ENCODE peak calls at places on chromosomes 1 and 21, in nine cellular contexts. One of them, this sample, is unnamed.

GRCh38 chr1:2320760-2321159 is 70.6 kb downstream of the MORN1 start:
- DNase-seq in cardiac fibroblast: no peak
- DNase-seq in heart right ventricle: no peak
- DNase-seq in GM10248: no peak
- DNase-seq in fibroblast of lung: no peak
- DNase-seq in kidney epithelial cell: no peak
- DNase-seq in CD4-positive, alpha-beta T cell: no peak
- DNase-seq in neural progenitor cell: no peak
- DNase-seq in astrocyte of the spinal cord: no peak
- DNase-seq in this sample: no peak

GRCh38 chr21:36540700-36541099 is 60.8 kb upstream of the CLDN14 start:
- DNase-seq in neural progenitor cell: no peak
- DNase-seq in cardiac fibroblast: no peak
- DNase-seq in CD4-positive, alpha-beta T cell: no peak
- DNase-seq in astrocyte of the spinal cord: no peak
- DNase-seq in fibroblast of lung: no peak
- DNase-seq in GM10248: no peak
- DNase-seq in heart right ventricle: no peak
- DNase-seq in kidney epithelial cell: no peak
- DNase-seq in this sample: no peak

GRCh38 chr1:205365945-205366463 is 9.3 kb upstream of the KLHDC8A start:
- DNase-seq in kidney epithelial cell: no peak
- DNase-seq in heart right ventricle: no peak
- DNase-seq in fibroblast of lung: no peak
- DNase-seq in astrocyte of the spinal cord: peak
- DNase-seq in cardiac fibroblast: peak
- DNase-seq in GM10248: no peak
- DNase-seq in neural progenitor cell: no peak
- DNase-seq in CD4-positive, alpha-beta T cell: no peak
- DNase-seq in this sample: no peak

GRCh38 chr1:246117066-246117791 is 389.9 kb downstream of the SMYD3 start:
- DNase-seq in GM10248: peak
- DNase-seq in CD4-positive, alpha-beta T cell: peak
- DNase-seq in fibroblast of lung: peak
- DNase-seq in heart right ventricle: peak
- DNase-seq in cardiac fibroblast: peak
- DNase-seq in kidney epithelial cell: no peak
- DNase-seq in neural progenitor cell: peak
- DNase-seq in astrocyte of the spinal cord: peak
- DNase-seq in this sample: no peak

GRCh38 chr1:236837897-236838296 is 42.8 kb downstream of the MTR start:
- DNase-seq in kidney epithelial cell: no peak
- DNase-seq in astrocyte of the spinal cord: no peak
- DNase-seq in neural progenitor cell: no peak
- DNase-seq in GM10248: no peak
- DNase-seq in heart right ventricle: no peak
- DNase-seq in CD4-positive, alpha-beta T cell: no peak
- DNase-seq in cardiac fibroblast: no peak
- DNase-seq in fibroblast of lung: no peak
- DNase-seq in this sample: no peak

GRCh38 chr21:43352568-43353281 is 74.2 kb downstream of the SIK1 start:
- DNase-seq in CD4-positive, alpha-beta T cell: no peak
- DNase-seq in heart right ventricle: no peak
- DNase-seq in kidney epithelial cell: no peak
- DNase-seq in fibroblast of lung: no peak
- DNase-seq in cardiac fibroblast: peak
- DNase-seq in neural progenitor cell: no peak
- DNase-seq in GM10248: peak
- DNase-seq in astrocyte of the spinal cord: no peak
- DNase-seq in this sample: no peak

GRCh38 chr1:35560256-35561225 is 2.9 kb downstream of the NCDN start:
- DNase-seq in CD4-positive, alpha-beta T cell: no peak
- DNase-seq in fibroblast of lung: no peak
- DNase-seq in astrocyte of the spinal cord: no peak
- DNase-seq in cardiac fibroblast: no peak
- DNase-seq in kidney epithelial cell: no peak
- DNase-seq in neural progenitor cell: no peak
- DNase-seq in heart right ventricle: peak
- DNase-seq in GM10248: no peak
- DNase-seq in this sample: no peak

GRCh38 chr1:8031176-8031785 is 5.2 kb upstream of the ERRFI1 start:
- DNase-seq in CD4-positive, alpha-beta T cell: no peak
- DNase-seq in GM10248: no peak
- DNase-seq in heart right ventricle: peak
- DNase-seq in astrocyte of the spinal cord: peak
- DNase-seq in neural progenitor cell: peak
- DNase-seq in fibroblast of lung: peak
- DNase-seq in kidney epithelial cell: no peak
- DNase-seq in cardiac fibroblast: peak
- DNase-seq in this sample: no peak

GRCh38 chr1:224493269-224493668 is 58.7 kb upstream of the WDR26 start:
- DNase-seq in neural progenitor cell: no peak
- DNase-seq in heart right ventricle: no peak
- DNase-seq in kidney epithelial cell: no peak
- DNase-seq in cardiac fibroblast: no peak
- DNase-seq in CD4-positive, alpha-beta T cell: no peak
- DNase-seq in astrocyte of the spinal cord: no peak
- DNase-seq in fibroblast of lung: no peak
- DNase-seq in GM10248: no peak
- DNase-seq in this sample: no peak

GRCh38 chr1:161899091-161899490 is 124.6 kb downstream of the OLFML2B start:
- DNase-seq in GM10248: no peak
- DNase-seq in kidney epithelial cell: no peak
- DNase-seq in cardiac fibroblast: no peak
- DNase-seq in fibroblast of lung: no peak
- DNase-seq in astrocyte of the spinal cord: no peak
- DNase-seq in heart right ventricle: no peak
- DNase-seq in CD4-positive, alpha-beta T cell: no peak
- DNase-seq in neural progenitor cell: no peak
- DNase-seq in this sample: no peak

GRCh38 chr1:87135313-87135712 is 193.4 kb upstream of the LMO4 start:
- DNase-seq in kidney epithelial cell: no peak
- DNase-seq in neural progenitor cell: no peak
- DNase-seq in fibroblast of lung: no peak
- DNase-seq in CD4-positive, alpha-beta T cell: no peak
- DNase-seq in GM10248: no peak
- DNase-seq in cardiac fibroblast: no peak
- DNase-seq in astrocyte of the spinal cord: no peak
- DNase-seq in heart right ventricle: no peak
- DNase-seq in this sample: no peak

GRCh38 chr1:241475688-241476087 is 43.9 kb downstream of the FH start:
- DNase-seq in astrocyte of the spinal cord: no peak
- DNase-seq in cardiac fibroblast: no peak
- DNase-seq in kidney epithelial cell: no peak
- DNase-seq in GM10248: no peak
- DNase-seq in heart right ventricle: no peak
- DNase-seq in neural progenitor cell: no peak
- DNase-seq in fibroblast of lung: no peak
- DNase-seq in CD4-positive, alpha-beta T cell: no peak
- DNase-seq in this sample: no peak

GRCh38 chr1:110545492-110545891 is 26.5 kb upstream of the KCNA10 start:
- DNase-seq in CD4-positive, alpha-beta T cell: no peak
- DNase-seq in kidney epithelial cell: no peak
- DNase-seq in cardiac fibroblast: no peak
- DNase-seq in fibroblast of lung: no peak
- DNase-seq in heart right ventricle: no peak
- DNase-seq in GM10248: no peak
- DNase-seq in astrocyte of the spinal cord: no peak
- DNase-seq in neural progenitor cell: no peak
- DNase-seq in this sample: no peak

GRCh38 chr1:147337040-147337439 is 94.6 kb downstream of the CHD1L start:
- DNase-seq in kidney epithelial cell: no peak
- DNase-seq in GM10248: no peak
- DNase-seq in CD4-positive, alpha-beta T cell: no peak
- DNase-seq in heart right ventricle: no peak
- DNase-seq in cardiac fibroblast: no peak
- DNase-seq in astrocyte of the spinal cord: no peak
- DNase-seq in neural progenitor cell: peak
- DNase-seq in fibroblast of lung: no peak
- DNase-seq in this sample: no peak

GRCh38 chr1:53262000-53262399 is 23.7 kb upstream of the MAGOH start:
- DNase-seq in neural progenitor cell: no peak
- DNase-seq in fibroblast of lung: no peak
- DNase-seq in GM10248: no peak
- DNase-seq in cardiac fibroblast: no peak
- DNase-seq in kidney epithelial cell: no peak
- DNase-seq in astrocyte of the spinal cord: no peak
- DNase-seq in heart right ventricle: no peak
- DNase-seq in CD4-positive, alpha-beta T cell: no peak
- DNase-seq in this sample: no peak

GRCh38 chr1:81296584-81296983 is 504.1 kb upstream of the ADGRL2 start:
- DNase-seq in GM10248: no peak
- DNase-seq in astrocyte of the spinal cord: peak
- DNase-seq in fibroblast of lung: peak
- DNase-seq in CD4-positive, alpha-beta T cell: no peak
- DNase-seq in neural progenitor cell: no peak
- DNase-seq in cardiac fibroblast: peak
- DNase-seq in kidney epithelial cell: no peak
- DNase-seq in heart right ventricle: no peak
- DNase-seq in this sample: no peak

DNA sequence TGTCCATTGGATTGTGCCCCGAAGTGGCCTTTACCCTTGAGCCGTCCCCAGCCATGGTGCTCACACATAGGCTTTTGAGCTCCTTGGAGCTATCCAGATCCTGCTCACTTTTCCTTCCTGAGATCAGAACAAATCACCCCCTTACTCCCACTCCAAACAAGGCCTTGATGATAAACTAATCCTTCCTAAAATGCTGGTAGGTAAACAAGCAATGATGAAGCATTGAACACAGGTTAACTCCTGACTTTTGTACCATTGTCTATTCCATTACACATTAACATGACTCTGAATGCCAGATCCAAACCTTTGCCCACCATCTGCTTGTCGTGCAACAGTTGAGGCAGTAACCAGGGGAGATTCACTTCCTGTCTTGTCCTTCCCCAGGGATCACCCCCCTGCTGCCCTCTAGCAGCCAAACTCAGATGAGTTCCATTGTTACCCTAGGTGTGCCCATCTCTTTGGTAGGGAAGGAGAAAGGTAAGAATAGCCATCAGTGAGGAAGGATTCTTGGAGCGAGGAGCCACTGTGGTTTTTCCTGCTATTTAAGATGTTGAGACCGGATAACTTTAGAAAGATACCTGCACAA is 79.5 kb upstream of the DNAJC6 start:
- DNase-seq in CD4-positive, alpha-beta T cell: no peak
- DNase-seq in astrocyte of the spinal cord: no peak
- DNase-seq in fibroblast of lung: no peak
- DNase-seq in heart right ventricle: no peak
- DNase-seq in GM10248: no peak
- DNase-seq in cardiac fibroblast: no peak
- DNase-seq in kidney epithelial cell: no peak
- DNase-seq in neural progenitor cell: no peak
- DNase-seq in this sample: no peak
- TF ChIP-seq CTCF in CD4-positive, alpha-beta T cell: no peak
- TF ChIP-seq CTCF in astrocyte of the spinal cord: no peak
- TF ChIP-seq CTCF in fibroblast of lung: no peak
- TF ChIP-seq CTCF in heart right ventricle: no peak
- TF ChIP-seq CTCF in GM10248: no peak
- TF ChIP-seq CTCF in cardiac fibroblast: no peak
- TF ChIP-seq CTCF in kidney epithelial cell: no peak
- TF ChIP-seq CTCF in neural progenitor cell: no peak
- TF ChIP-seq CTCF in this sample: no peak

GRCh38 chr1:26175346-26175745 is 1.9 kb upstream of the CNKSR1 start:
- DNase-seq in CD4-positive, alpha-beta T cell: no peak
- DNase-seq in kidney epithelial cell: no peak
- DNase-seq in astrocyte of the spinal cord: no peak
- DNase-seq in neural progenitor cell: no peak
- DNase-seq in cardiac fibroblast: no peak
- DNase-seq in GM10248: no peak
- DNase-seq in fibroblast of lung: no peak
- DNase-seq in heart right ventricle: no peak
- DNase-seq in this sample: no peak

GRCh38 chr1:26182372-26182675 is 5.0 kb downstream of the CNKSR1 start:
- DNase-seq in astrocyte of the spinal cord: no peak
- DNase-seq in fibroblast of lung: no peak
- DNase-seq in cardiac fibroblast: no peak
- DNase-seq in CD4-positive, alpha-beta T cell: no peak
- DNase-seq in GM10248: no peak
- DNase-seq in heart right ventricle: no peak
- DNase-seq in neural progenitor cell: no peak
- DNase-seq in kidney epithelial cell: no peak
- DNase-seq in this sample: no peak

GRCh38 chr1:26180010-26180506 is 2.8 kb downstream of the CNKSR1 start:
- DNase-seq in fibroblast of lung: no peak
- DNase-seq in astrocyte of the spinal cord: no peak
- DNase-seq in CD4-positive, alpha-beta T cell: no peak
- DNase-seq in heart right ventricle: no peak
- DNase-seq in kidney epithelial cell: no peak
- DNase-seq in neural progenitor cell: no peak
- DNase-seq in cardiac fibroblast: no peak
- DNase-seq in GM10248: no peak
- DNase-seq in this sample: no peak

GRCh38 chr1:26181586-26182371 is 4.5 kb downstream of the CNKSR1 start:
- DNase-seq in fibroblast of lung: no peak
- DNase-seq in GM10248: no peak
- DNase-seq in kidney epithelial cell: peak
- DNase-seq in heart right ventricle: no peak
- DNase-seq in neural progenitor cell: no peak
- DNase-seq in cardiac fibroblast: no peak
- DNase-seq in astrocyte of the spinal cord: no peak
- DNase-seq in CD4-positive, alpha-beta T cell: no peak
- DNase-seq in this sample: no peak

GRCh38 chr1:26177182-26177684 is at the start of gene CNKSR1:
- DNase-seq in GM10248: no peak
- DNase-seq in cardiac fibroblast: no peak
- DNase-seq in heart right ventricle: no peak
- DNase-seq in neural progenitor cell: peak
- DNase-seq in CD4-positive, alpha-beta T cell: no peak
- DNase-seq in fibroblast of lung: no peak
- DNase-seq in astrocyte of the spinal cord: no peak
- DNase-seq in kidney epithelial cell: no peak
- DNase-seq in this sample: peak
- TF ChIP-seq CTCF in GM10248: no peak
- TF ChIP-seq CTCF in cardiac fibroblast: no peak
- TF ChIP-seq CTCF in heart right ventricle: no peak
- TF ChIP-seq CTCF in neural progenitor cell: peak
- TF ChIP-seq CTCF in CD4-positive, alpha-beta T cell: no peak
- TF ChIP-seq CTCF in fibroblast of lung: no peak
- TF ChIP-seq CTCF in astrocyte of the spinal cord: no peak
- TF ChIP-seq CTCF in kidney epithelial cell: peak
- TF ChIP-seq CTCF in this sample: no peak

DNA sequence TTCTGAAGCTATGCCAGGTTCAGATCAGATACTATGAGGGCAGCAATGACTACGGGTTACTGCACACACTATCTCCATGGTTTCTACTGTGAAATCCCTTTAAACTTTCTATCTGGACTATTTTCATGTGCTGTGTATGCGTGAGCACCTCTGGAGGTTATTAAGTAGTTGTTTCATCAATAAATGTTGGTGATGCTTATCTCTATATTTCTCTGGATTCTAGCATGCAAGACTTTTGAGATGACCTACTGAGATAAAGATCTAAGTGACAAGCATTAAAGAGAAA is 194.0 kb downstream of the NRIP1 start:
- DNase-seq in CD4-positive, alpha-beta T cell: no peak
- DNase-seq in kidney epithelial cell: no peak
- DNase-seq in neural progenitor cell: no peak
- DNase-seq in GM10248: no peak
- DNase-seq in heart right ventricle: no peak
- DNase-seq in fibroblast of lung: no peak
- DNase-seq in astrocyte of the spinal cord: no peak
- DNase-seq in cardiac fibroblast: no peak
- DNase-seq in this sample: no peak
- TF ChIP-seq CTCF in CD4-positive, alpha-beta T cell: no peak
- TF ChIP-seq CTCF in kidney epithelial cell: no peak
- TF ChIP-seq CTCF in neural progenitor cell: no peak
- TF ChIP-seq CTCF in GM10248: no peak
- TF ChIP-seq CTCF in heart right ventricle: no peak
- TF ChIP-seq CTCF in fibroblast of lung: no peak
- TF ChIP-seq CTCF in astrocyte of the spinal cord: no peak
- TF ChIP-seq CTCF in cardiac fibroblast: no peak
- TF ChIP-seq CTCF in this sample: no peak

GRCh38 chr1:27959792-27960603 is at the start of gene XKR8:
- DNase-seq in fibroblast of lung: peak
- DNase-seq in astrocyte of the spinal cord: peak
- DNase-seq in kidney epithelial cell: peak
- DNase-seq in neural progenitor cell: peak
- DNase-seq in cardiac fibroblast: peak
- DNase-seq in GM10248: peak
- DNase-seq in heart right ventricle: peak
- DNase-seq in CD4-positive, alpha-beta T cell: peak
- DNase-seq in this sample: peak
- TF ChIP-seq CTCF in fibroblast of lung: peak
- TF ChIP-seq CTCF in astrocyte of the spinal cord: peak
- TF ChIP-seq CTCF in kidney epithelial cell: peak
- TF ChIP-seq CTCF in neural progenitor cell: peak
- TF ChIP-seq CTCF in cardiac fibroblast: no peak
- TF ChIP-seq CTCF in GM10248: peak
- TF ChIP-seq CTCF in heart right ventricle: peak
- TF ChIP-seq CTCF in CD4-positive, alpha-beta T cell: no peak
- TF ChIP-seq CTCF in this sample: peak